ENCODE peak calls at places on chromosomes 5 and 9, in seven cellular contexts. N is HepG2, L is GM12891, I is SK-N-SH, P is K562, H is GM12878, M is H1. X is an unnamed sample.
A peak's percentile ranks its signal among the peaks of the same experiment; 100 is the strongest.

GRCh38 chr5:142531977-142532376 is 153.9 kb downstream of the FGF1 start:
- DNase-seq in N (no peak), L (no peak), I (no peak), P (no peak), H (no peak), M (no peak), X (no peak)

GRCh38 chr5:121087560-121087959 is 623.5 kb downstream of the PRR16 start:
- DNase-seq in N (no peak), L (no peak), I (no peak), P (no peak), H (no peak), M (no peak), X (no peak)

GRCh38 chr5:123916331-123917121 is 404.5 kb downstream of the CSNK1G3 start:
- DNase-seq in N (no peak), L (no peak), I (no peak), P (no peak), H (no peak), M (no peak), X (no peak)

GRCh38 chr9:128285033-128285784 is 9.1 kb downstream of the SWI5 start:
- DNase-seq in N (no peak), L (no peak), I (no peak), P (no peak), H (no peak), M (no peak), X (no peak)

GRCh38 chr5:80068237-80068636 is 33.1 kb downstream of the THBS4 start:
- DNase-seq in N (no peak), L (no peak), I (no peak), P (no peak), H (no peak), M (no peak), X (no peak)

GRCh38 chr5:66742083-66742895 is 146.1 kb downstream of the MAST4 start:
- DNase-seq in N (peak; percentile 33), L (no peak), I (peak; percentile 39), P (no peak), H (no peak), M (no peak), X (no peak)

GRCh38 chr9:32378496-32378895 is 5.9 kb upstream of the ACO1 start:
- DNase-seq in N (peak; percentile 76), L (peak; percentile 24), I (peak; percentile 57), P (peak; percentile 41), H (peak; percentile 40), M (no peak), X (no peak)

GRCh38 chr5:172845190-172845975 is 11.3 kb downstream of the ERGIC1 start:
- DNase-seq in N (no peak), L (no peak), I (no peak), P (no peak), H (no peak), M (no peak), X (no peak)

GRCh38 chr5:33343661-33344327 is 97.0 kb upstream of the TARS1 start:
- DNase-seq in N (no peak), L (no peak), I (no peak), P (no peak), H (no peak), M (no peak), X (no peak)

GRCh38 chr9:113535756-113536155 is 72.2 kb downstream of the RGS3 start:
- DNase-seq in N (no peak), L (no peak), I (no peak), P (no peak), H (no peak), M (no peak), X (no peak)

GRCh38 chr9:4237748-4238511 is 61.9 kb downstream of the GLIS3 start:
- DNase-seq in N (no peak), L (no peak), I (no peak), P (no peak), H (no peak), M (no peak), X (no peak)

GRCh38 chr5:172678902-172679301 is 37.8 kb downstream of the NEURL1B start:
- DNase-seq in N (no peak), L (no peak), I (peak; percentile 54), P (peak; percentile 35), H (no peak), M (no peak), X (no peak)

GRCh38 chr5:130272837-130273236 is 368.6 kb downstream of the CHSY3 start:
- DNase-seq in N (no peak), L (no peak), I (no peak), P (no peak), H (no peak), M (no peak), X (no peak)

GRCh38 chr5:147434049-147434448 is 75.8 kb downstream of the DPYSL3 start:
- DNase-seq in N (no peak), L (no peak), I (no peak), P (no peak), H (no peak), M (no peak), X (no peak)

GRCh38 chr5:147439253-147439652 is 70.6 kb downstream of the DPYSL3 start:
- DNase-seq in N (no peak), L (no peak), I (no peak), P (no peak), H (no peak), M (no peak), X (no peak)

GRCh38 chr5:147441191-147441695 is 68.6 kb downstream of the DPYSL3 start:
- DNase-seq in N (no peak), L (no peak), I (no peak), P (no peak), H (no peak), M (no peak), X (no peak)

GRCh38 chr5:147436596-147436995 is 73.3 kb downstream of the DPYSL3 start:
- DNase-seq in N (no peak), L (no peak), I (no peak), P (no peak), H (no peak), M (no peak), X (no peak)

GRCh38 chr5:147437161-147437596 is 72.7 kb downstream of the DPYSL3 start:
- DNase-seq in N (no peak), L (no peak), I (no peak), P (no peak), H (no peak), M (no peak), X (no peak)
- TF ChIP-seq POLR2AphosphoS5 in N (no peak), L (no peak), I (no peak), P (no peak), H (no peak), M (no peak), X (no peak)

DNA sequence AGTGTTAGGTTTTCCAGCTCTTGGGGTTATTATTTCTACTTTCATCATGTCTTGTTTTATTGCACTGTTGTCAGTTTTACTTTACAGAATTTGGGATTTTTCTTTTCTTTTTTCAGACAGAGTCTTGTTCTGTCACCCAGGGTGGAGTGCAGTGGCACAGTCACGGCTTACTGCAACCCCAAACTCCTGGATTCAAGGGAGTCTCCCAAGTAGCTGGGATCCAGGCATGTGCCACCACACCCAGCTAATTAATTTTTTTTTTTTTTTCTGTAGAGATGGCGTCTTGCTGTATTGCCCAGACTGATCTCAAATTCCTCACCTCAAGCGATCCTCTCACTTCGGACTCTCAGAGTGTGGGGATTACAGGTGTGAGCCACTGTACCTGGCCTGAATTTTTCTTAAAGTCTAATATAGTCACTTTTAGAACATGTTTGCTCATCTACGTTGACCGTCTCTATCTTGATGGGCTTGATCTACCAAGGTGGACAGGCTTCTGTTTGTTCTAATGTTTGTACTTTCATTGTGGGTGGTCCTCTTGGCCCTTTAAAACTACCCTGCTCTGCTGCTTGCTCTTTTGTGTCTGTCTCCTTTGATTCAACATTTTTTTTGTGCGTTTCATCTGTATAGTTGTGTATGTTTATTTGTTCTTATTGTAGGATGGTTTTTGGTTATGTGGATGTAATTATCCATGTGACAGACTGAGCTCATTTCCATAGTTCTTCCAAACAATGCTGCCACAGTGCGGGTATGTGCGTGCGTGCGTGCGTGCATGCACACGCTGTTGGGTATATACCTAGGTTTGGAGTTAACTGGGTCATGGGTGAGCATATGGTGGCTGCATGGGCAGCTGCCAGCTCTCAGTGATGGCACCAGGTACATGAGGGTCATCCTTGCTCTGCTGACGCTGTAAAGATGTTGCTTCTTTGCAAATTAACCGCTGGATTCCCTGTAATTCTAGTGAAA is 18.1 kb downstream of the PRRC2B start:
- DNase-seq in N (peak; percentile 77), L (no peak), I (no peak), P (no peak), H (no peak), M (no peak), X (no peak)
- TF ChIP-seq TAF1 in N (no peak), L (no peak), I (no peak), P (no peak), H (no peak), M (no peak), X (no peak)

GRCh38 chr9:122217640-122218039 is 11.1 kb downstream of the LHX6 start:
- DNase-seq in N (peak; percentile 11), L (no peak), I (no peak), P (no peak), H (no peak), M (no peak), X (no peak)

GRCh38 chr9:122215663-122216062 is 13.1 kb downstream of the LHX6 start:
- DNase-seq in N (no peak), L (no peak), I (no peak), P (no peak), H (no peak), M (no peak), X (no peak)

GRCh38 chr9:122216138-122216797 is 12.5 kb downstream of the LHX6 start:
- DNase-seq in N (no peak), L (no peak), I (peak; percentile 7), P (no peak), H (no peak), M (no peak), X (no peak)

GRCh38 chr9:122218070-122218884 is 10.5 kb downstream of the LHX6 start:
- DNase-seq in N (no peak), L (no peak), I (no peak), P (no peak), H (no peak), M (no peak), X (no peak)

GRCh38 chr9:122216798-122217418 is 11.8 kb downstream of the LHX6 start:
- DNase-seq in N (no peak), L (no peak), I (no peak), P (no peak), H (no peak), M (peak; percentile 66), X (no peak)
- TF ChIP-seq POLR2AphosphoS5 in N (no peak), L (no peak), I (no peak), P (no peak), H (no peak), M (no peak), X (no peak)

GRCh38 chr5:150411245-150411979 is 1.3 kb downstream of the CD74 start:
- DNase-seq in N (no peak), L (no peak), I (no peak), P (no peak), H (no peak), M (peak; percentile 61), X (no peak)
- TF ChIP-seq TAF1 in N (no peak), L (peak; percentile 60), I (no peak), P (no peak), H (peak; percentile 39), M (no peak), X (peak; percentile 21)